ENCODE peak calls at places on chromosomes 1 and 21, in four cellular contexts. C, H, P and U are unnamed samples.

GRCh38 chr1:198778049-198778448 is 139.2 kb downstream of the PTPRC start:
- DNase-seq in H (no peak), C (no peak), P (no peak), U (no peak)

GRCh38 chr1:16903054-16903453 is 7.3 kb downstream of the RNU1-2 start:
- DNase-seq in P (no peak), H (no peak), C (no peak), U (no peak)

GRCh38 chr1:30707412-30708360 is 15.7 kb downstream of the MATN1 start:
- DNase-seq in C (peak), P (no peak), H (peak), U (peak)

GRCh38 chr1:209074575-209075250 is 508.8 kb upstream of the CAMK1G start:
- DNase-seq in H (no peak), C (no peak), P (no peak), U (no peak)

GRCh38 chr21:43659136-43660000 is at the start of the genes HSF2BP and RRP1B:
- DNase-seq in H (peak), P (no peak), C (peak), U (peak)

GRCh38 chr1:234750922-234751595 is 141.1 kb upstream of the IRF2BP2 start:
- DNase-seq in C (no peak), H (peak), P (no peak), U (no peak)

GRCh38 chr1:59500970-59501742 is 204.3 kb downstream of the FGGY start:
- DNase-seq in H (no peak), P (no peak), C (no peak), U (no peak)

GRCh38 chr1:226603030-226603960 is 54.7 kb downstream of the STUM start:
- DNase-seq in P (no peak), H (no peak), C (no peak), U (no peak)

GRCh38 chr1:5447479-5448070 is 544.6 kb downstream of the NPHP4 start:
- DNase-seq in P (no peak), H (no peak), C (no peak), U (no peak)

GRCh38 chr1:208910161-208910560 is 666.0 kb upstream of the PLXNA2 start:
- DNase-seq in P (no peak), C (no peak), H (no peak), U (no peak)

GRCh38 chr1:67921725-67922489 is 88.6 kb upstream of the GNG12 start:
- DNase-seq in C (no peak), P (no peak), H (no peak), U (no peak)

GRCh38 chr1:110690966-110691365 is 16.2 kb upstream of the KCNA3 start:
- DNase-seq in C (no peak), H (no peak), P (no peak), U (no peak)

GRCh38 chr1:1080122-1080753 is 6.1 kb upstream of the RNF223 start:
- DNase-seq in P (no peak), C (peak), H (peak), U (peak)

GRCh38 chr1:10714337-10715114 is 81.9 kb downstream of the CASZ1 start:
- DNase-seq in C (no peak), P (no peak), H (no peak), U (no peak)

GRCh38 chr1:82721702-82722101 is 921.0 kb downstream of the ADGRL2 start:
- DNase-seq in H (no peak), C (no peak), P (no peak), U (no peak)

GRCh38 chr1:156852414-156852874 is 6.5 kb downstream of the INSRR start:
- DNase-seq in H (peak), P (no peak), C (no peak), U (peak)

GRCh38 chr1:40818264-40818961 is 34.8 kb downstream of the KCNQ4 start:
- DNase-seq in H (no peak), C (peak), P (no peak), U (no peak)

GRCh38 chr1:8374812-8375211 is 56.9 kb downstream of the SLC45A1 start:
- DNase-seq in P (no peak), H (peak), C (no peak), U (no peak)

GRCh38 chr1:52588535-52588934 is 13.6 kb upstream of the GPX7 start:
- DNase-seq in P (no peak), H (no peak), C (no peak), U (no peak)

GRCh38 chr1:79353224-79353623 is 346.7 kb upstream of the ADGRL4 start:
- DNase-seq in C (peak), H (peak), P (no peak), U (peak)

GRCh38 chr1:15341634-15342375 is 67.9 kb upstream of the EFHD2 start:
- DNase-seq in C (no peak), P (no peak), H (no peak), U (no peak)

GRCh38 chr1:184974086-184974836 is at the start of gene NIBAN1:
- DNase-seq in H (no peak), P (no peak), C (peak), U (peak)

GRCh38 chr1:94737124-94737998 is 82.8 kb upstream of the SLC44A3 start:
- DNase-seq in P (no peak), C (no peak), H (no peak), U (no peak)

GRCh38 chr1:215226755-215227154 is 144.2 kb downstream of the KCNK2 start:
- DNase-seq in C (no peak), H (no peak), P (no peak), U (no peak)

GRCh38 chr1:53176452-53177344 is 19.9 kb upstream of the CPT2 start:
- DNase-seq in H (no peak), P (no peak), C (no peak), U (peak)

GRCh38 chr21:26776320-26777021 is 68.7 kb downstream of the ADAMTS1 start:
- DNase-seq in C (no peak), H (no peak), P (no peak), U (no peak)

GRCh38 chr1:202210370-202210769 is 16.8 kb downstream of the LGR6 start:
- DNase-seq in P (no peak), C (no peak), H (no peak), U (no peak)

GRCh38 chr1:5456090-5456789 is 536.0 kb downstream of the NPHP4 start:
- DNase-seq in P (no peak), C (no peak), H (no peak), U (peak)

GRCh38 chr1:109282497-109282951 is 421 bp downstream of the PSRC1 start:
- DNase-seq in H (no peak), C (no peak), P (no peak), U (no peak)

GRCh38 chr1:182415789-182416188 is 15.3 kb upstream of the TEDDM1 start:
- DNase-seq in C (no peak), H (no peak), P (no peak), U (no peak)
- TF ChIP-seq TCF12 in C (no peak), H (no peak), P (no peak), U (no peak)

GRCh38 chr1:27645071-27645415 is 10.1 kb upstream of the FGR start:
- DNase-seq in P (no peak), C (no peak), H (no peak), U (no peak)

GRCh38 chr1:27644369-27645070 is 9.5 kb upstream of the FGR start:
- DNase-seq in C (no peak), P (no peak), H (no peak), U (no peak)

GRCh38 chr1:27646676-27647075 is 11.7 kb upstream of the FGR start:
- DNase-seq in C (no peak), P (no peak), H (no peak), U (no peak)

GRCh38 chr1:27647328-27647727 is 12.3 kb upstream of the FGR start:
- DNase-seq in P (no peak), C (no peak), H (no peak), U (no peak)

GRCh38 chr1:27643626-27644368 is 8.8 kb upstream of the FGR start:
- DNase-seq in P (no peak), C (peak), H (peak), U (peak)
- H2AFZ ChIP-seq in P (peak), C (peak), H (no peak), U (no peak)

GRCh38 chr1:51567653-51568052 is 48.6 kb upstream of the EPS15 start:
- DNase-seq in P (no peak), C (no peak), H (no peak), U (no peak)

GRCh38 chr1:51568231-51568935 is 48.5 kb upstream of the OSBPL9 start:
- DNase-seq in H (no peak), P (no peak), C (no peak), U (no peak)

GRCh38 chr1:51572365-51572764 is 44.5 kb upstream of the OSBPL9 start:
- DNase-seq in C (no peak), P (no peak), H (no peak), U (no peak)

GRCh38 chr1:51570063-51570720 is 46.7 kb upstream of the OSBPL9 start:
- DNase-seq in P (no peak), H (no peak), C (no peak), U (no peak)

DNA sequence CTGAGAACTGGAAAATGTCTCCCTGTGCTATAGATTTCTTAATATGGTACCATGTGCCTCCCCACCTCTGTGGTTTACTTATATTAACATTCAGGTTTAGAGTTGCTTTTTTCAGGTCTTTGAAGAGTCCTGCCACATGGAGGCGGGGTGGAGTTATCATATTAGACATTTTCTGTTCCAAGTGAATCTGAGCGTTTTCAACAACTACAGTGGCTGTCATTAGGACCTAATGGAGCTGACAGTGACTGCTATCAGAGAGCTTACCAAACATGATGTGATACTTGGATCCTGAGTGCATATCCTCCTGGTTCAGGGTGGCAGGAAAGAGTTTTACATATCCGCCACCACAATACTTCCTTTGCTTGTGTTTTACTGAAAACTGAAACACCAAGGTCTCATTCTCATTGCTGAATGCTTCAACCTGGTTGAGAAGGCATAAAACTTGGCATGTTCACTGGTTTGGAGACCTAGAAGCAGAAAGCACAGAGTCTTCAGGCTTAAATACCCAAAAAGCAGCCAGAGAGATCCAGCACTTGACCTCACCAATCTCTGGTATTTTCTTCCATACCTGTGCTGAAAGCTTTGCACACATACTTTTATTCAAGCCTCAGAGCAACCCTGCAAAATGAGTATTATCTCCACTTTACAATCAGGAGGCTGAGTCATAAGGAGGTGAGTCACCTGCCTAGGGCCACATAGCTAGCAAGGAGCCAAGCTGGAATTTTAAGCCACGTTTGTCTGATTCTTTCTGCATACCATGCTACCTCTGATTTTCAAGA is 47.4 kb upstream of the OSBPL9 start:
- DNase-seq in P (peak), H (peak), C (no peak), U (no peak)
- TF ChIP-seq EP300 in P (no peak), H (no peak), C (no peak), U (peak)

DNA sequence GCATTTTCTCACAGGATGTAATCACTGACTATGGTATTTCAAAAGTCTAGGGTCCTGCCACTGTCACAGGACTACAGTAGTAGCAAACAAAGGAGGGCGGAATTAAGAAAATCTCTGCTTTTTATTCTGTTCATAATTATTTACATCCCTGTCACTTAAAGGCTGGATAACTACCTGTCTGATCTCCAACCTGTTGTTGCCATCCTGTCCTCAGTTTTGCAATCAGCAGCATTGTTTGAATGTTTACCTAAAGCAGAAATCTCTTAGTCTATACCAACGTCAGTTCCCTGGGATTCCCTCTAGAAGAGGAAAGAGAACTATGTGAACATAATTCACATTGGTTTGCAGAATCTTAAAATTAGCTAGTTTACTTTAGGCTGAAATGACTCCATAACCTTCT is 218.5 kb downstream of the PBX1 start:
- DNase-seq in P (no peak), C (no peak), H (no peak), U (no peak)
- TF ChIP-seq TCF12 in P (no peak), C (no peak), H (no peak), U (no peak)

DNA sequence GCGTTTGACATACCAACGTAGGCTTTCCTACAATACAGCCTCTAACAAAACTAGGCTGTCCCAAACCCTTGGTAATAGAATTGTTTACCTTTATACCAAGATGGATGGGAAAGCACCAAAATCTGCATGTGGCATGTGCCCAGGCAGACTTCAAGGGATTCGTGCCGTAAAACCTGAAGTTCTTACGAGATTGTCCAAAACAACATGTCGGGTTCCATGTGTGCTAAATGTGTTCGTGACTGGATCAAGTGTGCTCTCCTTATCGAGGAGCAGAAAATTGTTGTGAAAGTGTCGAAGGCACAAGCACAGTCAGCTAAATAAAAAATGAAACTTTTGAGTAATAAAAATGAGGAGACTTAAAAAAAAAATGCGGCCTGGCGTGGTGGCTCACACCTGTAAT is 5.1 kb downstream of the RPS27 start:
- DNase-seq in H (no peak), P (no peak), C (no peak), U (no peak)
- H2AFZ ChIP-seq in H (no peak), P (no peak), C (no peak), U (no peak)

GRCh38 chr1:11735531-11735853 is 444 bp upstream of the AGTRAP start:
- DNase-seq in C (no peak), H (no peak), P (no peak), U (no peak)

GRCh38 chr1:11738096-11738495 is 2.2 kb downstream of the AGTRAP start:
- DNase-seq in H (no peak), P (no peak), C (no peak), U (no peak)

GRCh38 chr1:11738783-11739182 is 2.8 kb downstream of the AGTRAP start:
- DNase-seq in P (no peak), C (no peak), H (no peak), U (no peak)

GRCh38 chr1:11735854-11736745 is at the start of gene AGTRAP:
- DNase-seq in P (no peak), H (peak), C (peak), U (peak)

DNA sequence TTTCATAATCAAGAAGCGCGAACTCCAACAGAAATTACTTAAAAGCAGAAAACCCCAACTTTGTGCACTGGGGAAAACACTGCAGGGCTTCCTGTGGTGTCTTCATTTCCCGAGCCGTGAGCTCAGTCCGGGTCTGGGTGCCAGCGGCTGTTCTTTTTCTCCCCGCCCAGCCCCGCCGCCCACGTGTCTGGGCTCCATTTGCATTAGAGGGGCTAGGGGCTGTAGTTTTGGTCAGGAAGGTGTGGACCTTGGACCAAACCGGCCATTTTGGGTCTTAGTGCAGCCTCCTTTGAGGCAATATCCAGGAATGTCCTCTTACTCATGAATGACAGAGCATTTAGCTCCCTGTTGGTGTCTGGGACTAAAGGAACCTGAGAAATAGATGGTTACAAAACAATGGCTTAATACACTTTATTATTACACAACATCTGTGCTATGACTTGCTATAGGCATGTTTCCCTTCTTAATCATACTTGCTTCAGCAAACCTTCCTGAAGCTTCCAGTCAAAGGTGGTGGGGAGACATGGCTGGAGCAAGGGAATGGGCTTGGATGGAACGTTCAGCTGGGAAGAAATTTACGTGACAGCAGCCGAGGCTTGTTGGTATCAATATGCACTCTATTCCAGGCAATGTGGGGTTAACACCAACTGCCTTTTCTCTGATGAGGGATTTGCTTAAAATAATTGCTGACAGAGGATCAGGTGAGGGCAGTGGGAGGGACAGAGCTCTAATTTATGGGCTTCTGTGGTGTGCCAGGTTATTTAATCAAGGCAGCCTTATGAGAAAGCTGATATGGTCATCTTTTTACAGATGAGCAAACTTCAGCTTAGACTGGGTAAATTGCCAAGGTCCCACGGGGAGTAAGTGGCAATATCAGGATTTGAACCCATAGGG is 1.1 kb downstream of the AGTRAP start:
- DNase-seq in C (peak), P (no peak), H (peak), U (peak)
- TF ChIP-seq EP300 in C (no peak), P (no peak), H (no peak), U (no peak)

DNA sequence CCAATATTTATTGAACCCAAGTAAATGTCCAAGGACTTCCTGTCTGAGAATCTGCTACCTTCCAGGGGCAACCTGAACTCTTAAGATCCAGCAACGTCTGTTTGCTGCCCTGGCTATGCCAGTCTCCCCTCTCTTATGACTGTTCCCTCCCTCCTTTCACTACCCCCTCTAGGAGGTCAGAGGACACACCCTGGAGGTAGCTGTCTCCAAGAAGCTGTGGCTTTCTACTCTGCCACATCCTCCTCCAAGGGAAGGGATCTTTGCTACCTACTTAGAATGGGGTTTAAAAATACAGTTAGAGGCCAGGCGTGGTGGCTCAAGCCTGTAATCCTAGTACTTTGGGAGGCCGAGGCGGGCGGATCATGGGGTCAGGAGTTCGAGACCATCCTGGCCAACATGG is 3.6 kb upstream of the SMPDL3B start:
- DNase-seq in H (no peak), P (no peak), C (no peak), U (no peak)
- TF ChIP-seq TCF12 in H (no peak), P (no peak), C (no peak), U (no peak)

GRCh38 chr1:99546432-99547416 is 99.2 kb upstream of the PALMD start:
- DNase-seq in H (no peak), C (no peak), P (no peak), U (no peak)
- H2AFZ ChIP-seq in H (no peak), C (peak), P (no peak), U (peak)